ENCODE peak calls at places on chromosomes 16 and 17, in nine cellular contexts. V, Q, G, S, B, Y, C, A and F are unnamed samples.

GRCh38 chr16:57998484-57998883 is 2.0 kb downstream of the ZNF319 start:
- DNase-seq in Y (no peak), B (no peak), G (peak), Q (no peak), V (no peak), A (no peak), C (no peak), S (peak), F (no peak)

GRCh38 chr16:31453255-31454204 is 5.8 kb upstream of the ARMC5 start:
- DNase-seq in C (peak), S (no peak), G (peak), B (no peak), Y (no peak), A (no peak), V (no peak), Q (no peak), F (no peak)

GRCh38 chr16:17304814-17305169 is 166.0 kb downstream of the XYLT1 start:
- DNase-seq in A (no peak), B (no peak), Q (no peak), C (no peak), S (no peak), V (no peak), G (no peak), Y (no peak), F (no peak)

GRCh38 chr17:39767147-39767546 is 29.4 kb downstream of the GRB7 start:
- DNase-seq in Q (no peak), S (no peak), B (no peak), C (no peak), Y (no peak), G (no peak), A (no peak), V (no peak), F (no peak)

GRCh38 chr16:81076566-81077076 is 417 bp downstream of the C16orf46 start:
- DNase-seq in C (peak), S (peak), Y (peak), A (no peak), G (peak), V (peak), B (peak), Q (peak), F (peak)

GRCh38 chr16:55089600-55089999 is 158.9 kb downstream of the IRX5 start:
- DNase-seq in Y (no peak), A (no peak), C (no peak), B (no peak), V (no peak), S (no peak), Q (no peak), G (no peak), F (no peak)

GRCh38 chr17:72953621-72954020 is 138.9 kb downstream of the SLC39A11 start:
- DNase-seq in B (no peak), S (no peak), A (no peak), G (no peak), V (no peak), Y (no peak), Q (no peak), C (no peak), F (no peak)

GRCh38 chr17:10790491-10791401 is 13.2 kb downstream of the TMEM238L start:
- DNase-seq in A (no peak), B (peak), Q (no peak), C (no peak), S (no peak), G (no peak), V (no peak), Y (peak), F (no peak)

GRCh38 chr16:5450435-5451104 is 353.0 kb upstream of the EEF2KMT start:
- DNase-seq in S (no peak), C (no peak), B (no peak), V (no peak), Y (no peak), A (no peak), G (no peak), Q (no peak), F (no peak)